ENCODE peak calls at places on chromosome 16, in five cellular contexts. One of them, this sample, is unnamed.

GRCh38 chr16:56700631-56701030 is 18.4 kb downstream of the MT1X start:
- DNase-seq in HT1080: no peak
- DNase-seq in stimulated activated CD8-positive, alpha-beta memory T cell treated with anti-CD3 and anti-CD28 coated beads, Interleukin-7, amount 100 ng/mL, for 1 hour: no peak
- DNase-seq in progenitor cell of endocrine pancreas: no peak
- DNase-seq in NCI-H774: no peak
- DNase-seq in this sample: no peak

GRCh38 chr16:27217256-27217655 is 13.9 kb downstream of the KDM8 start:
- DNase-seq in progenitor cell of endocrine pancreas: no peak
- DNase-seq in stimulated activated CD8-positive, alpha-beta memory T cell treated with anti-CD3 and anti-CD28 coated beads, Interleukin-7, amount 100 ng/mL, for 1 hour: no peak
- DNase-seq in HT1080: no peak
- DNase-seq in NCI-H774: no peak
- DNase-seq in this sample: no peak

GRCh38 chr16:11047057-11047456 is 102.7 kb downstream of the CLEC16A start:
- DNase-seq in stimulated activated CD8-positive, alpha-beta memory T cell treated with anti-CD3 and anti-CD28 coated beads, Interleukin-7, amount 100 ng/mL, for 1 hour: no peak
- DNase-seq in NCI-H774: no peak
- DNase-seq in progenitor cell of endocrine pancreas: no peak
- DNase-seq in HT1080: no peak
- DNase-seq in this sample: no peak

GRCh38 chr16:1773703-1774455 is 945 bp upstream of the MRPS34 start:
- DNase-seq in stimulated activated CD8-positive, alpha-beta memory T cell treated with anti-CD3 and anti-CD28 coated beads, Interleukin-7, amount 100 ng/mL, for 1 hour: no peak
- DNase-seq in NCI-H774: no peak
- DNase-seq in progenitor cell of endocrine pancreas: no peak
- DNase-seq in HT1080: no peak
- DNase-seq in this sample: no peak

GRCh38 chr16:76376988-76377387 is 99.8 kb downstream of the CNTNAP4 start:
- DNase-seq in stimulated activated CD8-positive, alpha-beta memory T cell treated with anti-CD3 and anti-CD28 coated beads, Interleukin-7, amount 100 ng/mL, for 1 hour: no peak
- DNase-seq in HT1080: no peak
- DNase-seq in NCI-H774: no peak
- DNase-seq in progenitor cell of endocrine pancreas: no peak
- DNase-seq in this sample: no peak

GRCh38 chr16:25192096-25192495 is 24.7 kb upstream of the AQP8 start:
- DNase-seq in progenitor cell of endocrine pancreas: no peak
- DNase-seq in HT1080: no peak
- DNase-seq in stimulated activated CD8-positive, alpha-beta memory T cell treated with anti-CD3 and anti-CD28 coated beads, Interleukin-7, amount 100 ng/mL, for 1 hour: no peak
- DNase-seq in NCI-H774: no peak
- DNase-seq in this sample: no peak

GRCh38 chr16:2250652-2251280 is 621 bp downstream of the ECI1 start:
- DNase-seq in HT1080: peak
- DNase-seq in progenitor cell of endocrine pancreas: no peak
- DNase-seq in NCI-H774: no peak
- DNase-seq in stimulated activated CD8-positive, alpha-beta memory T cell treated with anti-CD3 and anti-CD28 coated beads, Interleukin-7, amount 100 ng/mL, for 1 hour: no peak
- DNase-seq in this sample: no peak

GRCh38 chr16:78443780-78444422 is 344.4 kb downstream of the WWOX start:
- DNase-seq in HT1080: peak
- DNase-seq in NCI-H774: no peak
- DNase-seq in progenitor cell of endocrine pancreas: no peak
- DNase-seq in stimulated activated CD8-positive, alpha-beta memory T cell treated with anti-CD3 and anti-CD28 coated beads, Interleukin-7, amount 100 ng/mL, for 1 hour: no peak
- DNase-seq in this sample: no peak

This sample was measured in tibial artery.